ENCODE peak calls at places on chromosome 1, in six cellular contexts. W, A, L, U, M and S are unnamed samples.

GRCh38 chr1:234871710-234872262 is 256.9 kb downstream of the TOMM20 start:
- DNase-seq in A (no peak), M (no peak), W (no peak), U (no peak), L (no peak), S (no peak)

GRCh38 chr1:179295356-179295755 is 1.8 kb downstream of the SOAT1 start:
- DNase-seq in L (no peak), W (no peak), U (no peak), M (no peak), A (no peak), S (peak; percentile 37)

GRCh38 chr1:226248091-226248490 is 24.6 kb downstream of the MIXL1 start:
- DNase-seq in W (no peak), M (no peak), A (no peak), U (no peak), L (no peak), S (no peak)

GRCh38 chr1:234780112-234780511 is 170.1 kb upstream of the IRF2BP2 start:
- DNase-seq in L (no peak), A (no peak), W (no peak), U (no peak), M (no peak), S (peak; percentile 39)

GRCh38 chr1:211830055-211830329 is 571 bp downstream of the LPGAT1 start:
- DNase-seq in L (no peak), W (peak; percentile 23), A (no peak), M (no peak), U (no peak), S (no peak)

GRCh38 chr1:240399381-240399780 is 212.6 kb downstream of the GREM2 start:
- DNase-seq in A (peak; percentile 81), M (peak; percentile 26), L (no peak), U (no peak), W (no peak), S (no peak)

GRCh38 chr1:160808289-160808688 is 12.3 kb downstream of the LY9 start:
- DNase-seq in L (no peak), U (no peak), A (no peak), M (no peak), W (no peak), S (no peak)

GRCh38 chr1:213987876-213988638 is at the start of gene PROX1:
- DNase-seq in A (peak; percentile 91), L (peak; percentile 73), U (no peak), M (peak; percentile 75), W (peak; percentile 47), S (peak; percentile 77)

GRCh38 chr1:112717263-112717662 is 2.1 kb upstream of the PPM1J start:
- DNase-seq in W (no peak), A (no peak), M (no peak), L (no peak), U (no peak), S (no peak)

GRCh38 chr1:229685149-229685548 is 59.1 kb downstream of the URB2 start:
- DNase-seq in U (no peak), L (no peak), M (no peak), W (no peak), A (no peak), S (no peak)

GRCh38 chr1:109792056-109792831 is 28.5 kb upstream of the EPS8L3 start:
- DNase-seq in A (peak; percentile 90), W (no peak), M (peak; percentile 89), U (no peak), L (no peak), S (no peak)

GRCh38 chr1:14782741-14783591 is 184.5 kb downstream of the KAZN start:
- DNase-seq in U (no peak), W (no peak), A (no peak), L (no peak), M (no peak), S (no peak)

GRCh38 chr1:105793541-105794146 is 1262.8 kb upstream of the PRMT6 start:
- DNase-seq in W (no peak), A (peak; percentile 71), M (peak; percentile 16), U (no peak), L (peak; percentile 50), S (peak; percentile 46)

GRCh38 chr1:196608401-196609113 is at the start of gene KCNT2:
- DNase-seq in A (peak; percentile 84), L (no peak), W (no peak), U (no peak), M (peak; percentile 59), S (no peak)

GRCh38 chr1:16013220-16013907 is 4.5 kb downstream of the HSPB7 start:
- DNase-seq in U (peak; percentile 59), L (peak; percentile 70), M (no peak), A (peak; percentile 92), W (peak; percentile 44), S (peak; percentile 80)

GRCh38 chr1:30294508-30294907 is 428.9 kb downstream of the MATN1 start:
- DNase-seq in L (no peak), U (no peak), A (no peak), W (no peak), M (no peak), S (no peak)

GRCh38 chr1:164638506-164639202 is 79.7 kb downstream of the PBX1 start:
- DNase-seq in A (no peak), L (no peak), W (no peak), M (no peak), U (no peak), S (no peak)

GRCh38 chr1:178172939-178173338 is 79.0 kb downstream of the RASAL2 start:
- DNase-seq in L (no peak), M (peak; percentile 10), W (no peak), A (no peak), U (no peak), S (no peak)

GRCh38 chr1:176517484-176517883 is 54.5 kb downstream of the PAPPA2 start:
- DNase-seq in W (no peak), U (no peak), A (peak; percentile 58), M (peak; percentile 4), L (no peak), S (no peak)

GRCh38 chr1:202085682-202086373 is 36.9 kb upstream of the GPR37L1 start:
- DNase-seq in W (no peak), U (no peak), M (peak; percentile 87), A (peak; percentile 78), L (no peak), S (no peak)

GRCh38 chr1:111448482-111448917 is 556 bp downstream of the WDR77 start:
- DNase-seq in W (peak; percentile 27), A (peak; percentile 37), U (no peak), M (no peak), L (peak; percentile 13), S (no peak)

GRCh38 chr1:230717251-230717650 is 3.3 kb upstream of the AGT start:
- DNase-seq in L (no peak), W (no peak), U (no peak), M (no peak), A (no peak), S (no peak)

GRCh38 chr1:111769517-111770146 is 13.9 kb downstream of the DDX20 start:
- DNase-seq in U (no peak), M (peak; percentile 63), L (peak; percentile 62), A (peak; percentile 74), W (peak; percentile 57), S (peak; percentile 56)

GRCh38 chr1:44822131-44822701 is 13.9 kb downstream of the BTBD19 start:
- DNase-seq in A (no peak), M (no peak), U (no peak), L (no peak), W (no peak), S (no peak)

GRCh38 chr1:60699304-60699703 is 383.1 kb upstream of the NFIA start:
- DNase-seq in M (no peak), A (no peak), W (no peak), U (no peak), L (no peak), S (no peak)

GRCh38 chr1:1847061-1847460 is 43.8 kb downstream of the GNB1 start:
- DNase-seq in W (no peak), M (no peak), L (no peak), U (no peak), A (peak; percentile 68), S (no peak)

GRCh38 chr1:151852733-151853132 is 779 bp downstream of the THEM5 start:
- DNase-seq in A (no peak), W (no peak), U (no peak), M (no peak), L (no peak), S (no peak)

GRCh38 chr1:15158506-15159165 is 5.1 kb downstream of the TMEM51 start:
- DNase-seq in M (peak; percentile 68), W (no peak), L (no peak), A (peak; percentile 70), U (no peak), S (no peak)

GRCh38 chr1:183732251-183732650 is 72.7 kb upstream of the RGL1 start:
- DNase-seq in A (no peak), U (no peak), W (no peak), M (no peak), L (no peak), S (no peak)

GRCh38 chr1:236455242-236455641 is 61.2 kb downstream of the EDARADD start:
- DNase-seq in W (no peak), U (no peak), M (no peak), A (no peak), L (no peak), S (no peak)

DNA sequence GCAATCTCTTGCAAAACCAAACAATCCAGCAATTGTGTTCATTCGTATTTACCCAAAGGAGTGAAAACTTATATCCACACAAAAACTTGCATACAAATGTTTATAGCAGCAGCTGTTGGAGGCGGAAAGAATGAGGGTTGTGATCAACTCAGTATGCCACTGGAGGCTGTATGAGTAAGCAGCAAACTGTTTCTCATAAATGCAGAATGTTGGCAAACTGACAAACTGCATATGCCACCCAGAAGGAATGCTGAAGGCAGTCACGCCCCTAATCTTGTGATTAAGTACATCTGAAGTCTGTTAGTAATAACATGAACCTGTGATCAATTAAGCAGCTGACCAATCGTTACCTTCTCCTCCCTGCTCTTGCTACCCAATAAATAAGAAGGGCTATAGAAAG is 60.5 kb upstream of the CR2 start:
- DNase-seq in M (peak; percentile 71), L (no peak), A (peak; percentile 57), W (no peak), U (no peak), S (no peak)
- TF ChIP-seq CTCF in M (no peak), L (no peak), A (no peak), W (no peak), U (no peak), S (no peak)

GRCh38 chr1:47198214-47198613 is 8.4 kb upstream of the PDZK1IP1 start:
- DNase-seq in W (no peak), U (no peak), M (no peak), A (no peak), L (no peak), S (no peak)

GRCh38 chr1:47196622-47197021 is 6.8 kb upstream of the PDZK1IP1 start:
- DNase-seq in W (no peak), M (no peak), A (no peak), U (no peak), L (no peak), S (no peak)

GRCh38 chr1:47205918-47206317 is 16.1 kb upstream of the PDZK1IP1 start:
- DNase-seq in M (no peak), U (no peak), W (no peak), L (no peak), A (no peak), S (no peak)

GRCh38 chr1:47201179-47201578 is 11.3 kb upstream of the PDZK1IP1 start:
- DNase-seq in M (no peak), U (no peak), A (no peak), L (no peak), W (no peak), S (no peak)
- TF ChIP-seq CTCF in M (no peak), U (no peak), A (no peak), L (no peak), W (no peak), S (no peak)

GRCh38 chr1:94757931-94758330 is 62.2 kb upstream of the SLC44A3 start:
- DNase-seq in A (no peak), U (no peak), M (no peak), L (no peak), W (no peak), S (no peak)
- TF ChIP-seq CTCF in A (no peak), U (no peak), M (no peak), L (no peak), W (no peak), S (no peak)

GRCh38 chr1:23451452-23451851 is 26.9 kb upstream of the TCEA3 start:
- DNase-seq in M (no peak), U (no peak), W (no peak), A (no peak), L (no peak), S (no peak)
- TF ChIP-seq CTCF in M (no peak), U (no peak), W (no peak), A (no peak), L (no peak), S (no peak)